ENCODE peak calls at places on chromosomes 16 and 17, in ten cellular contexts. J, Q, G, C, N, Z, E, B, P and K are unnamed samples. For H3K27me3, the result is how much of the 10 kb centered on the place peaks cover.

GRCh38 chr17:26963163-26963503 is 330.8 kb upstream of the WSB1 start:
- DNase-seq in P (no peak), Z (no peak), C (no peak), Q (no peak), E (no peak), G (no peak), N (no peak), J (no peak), B (no peak), K (no peak)

GRCh38 chr16:88074041-88074440 is 122.8 kb downstream of the BANP start:
- DNase-seq in E (no peak), C (no peak), N (no peak), Z (no peak), J (no peak), B (no peak), P (no peak), G (no peak), Q (no peak), K (no peak)

GRCh38 chr17:49646391-49647255 is 31.3 kb downstream of the SPOP start:
- DNase-seq in Q (no peak), C (no peak), P (peak), B (peak), J (peak), N (no peak), E (no peak), Z (peak), G (peak), K (peak)

GRCh38 chr17:1553354-1554266 is 9.0 kb downstream of the PITPNA start:
- DNase-seq in Q (no peak), B (no peak), J (no peak), P (no peak), E (no peak), G (no peak), Z (no peak), C (no peak), N (peak), K (no peak)

GRCh38 chr17:41972571-41973411 is 6.2 kb downstream of the CNP start:
- DNase-seq in C (no peak), N (no peak), E (peak), J (peak), Q (peak), Z (no peak), G (no peak), B (no peak), P (no peak), K (no peak)

GRCh38 chr16:351804-352520 is 561 bp downstream of the AXIN1 start:
- DNase-seq in Z (peak), E (peak), C (peak), N (peak), J (no peak), P (no peak), G (no peak), B (no peak), Q (peak), K (peak)

GRCh38 chr17:5042152-5043022 is 7.2 kb upstream of the SLC52A1 start:
- DNase-seq in Z (no peak), E (no peak), P (peak), N (no peak), B (no peak), C (peak), J (no peak), G (no peak), Q (no peak), K (no peak)

GRCh38 chr17:18851206-18851605 is 6.7 kb upstream of the PRPSAP2 start:
- DNase-seq in Z (no peak), B (no peak), C (no peak), E (no peak), J (peak), P (no peak), G (no peak), N (no peak), Q (no peak), K (peak)

GRCh38 chr17:35011671-35012216 is 31.4 kb downstream of the LIG3 start:
- DNase-seq in E (no peak), Z (no peak), C (no peak), P (no peak), Q (no peak), G (no peak), B (no peak), J (no peak), N (no peak), K (no peak)

DNA sequence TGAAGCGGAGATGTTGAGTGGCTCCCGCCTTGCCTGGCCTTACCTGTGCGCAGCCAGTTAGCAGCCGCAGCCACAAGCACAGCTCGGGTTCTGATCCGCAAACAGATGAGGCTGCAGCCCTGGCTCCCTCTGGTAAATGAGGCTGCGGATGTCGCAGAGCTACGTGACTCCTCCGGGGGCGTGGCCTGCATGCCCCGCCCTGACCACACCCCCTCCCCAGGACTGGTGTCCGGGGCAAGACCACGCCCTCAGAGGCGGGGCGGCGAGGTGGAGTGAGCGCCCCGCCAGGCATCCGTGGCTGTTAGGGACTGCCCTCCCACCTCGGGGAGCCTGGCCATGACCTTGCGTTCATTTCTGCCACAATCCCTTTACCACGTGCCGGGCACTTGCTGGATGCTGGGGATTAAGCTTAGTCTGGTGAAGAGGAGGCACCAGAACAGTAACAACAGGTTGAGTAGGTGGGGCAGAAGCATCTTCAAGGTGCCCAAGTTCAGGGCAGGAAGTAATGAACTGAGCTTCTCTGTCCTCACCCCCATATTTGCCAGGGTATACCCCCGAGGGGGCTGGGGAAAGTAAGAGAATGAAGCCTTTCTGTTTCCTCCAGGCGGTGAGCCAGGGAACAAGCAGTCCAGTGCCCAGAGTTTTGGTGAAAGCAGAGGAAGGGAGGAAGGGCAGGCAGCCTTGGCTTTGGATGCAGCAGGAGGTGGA is at the start of gene ALDOC:
- DNase-seq in Q (peak), E (peak), C (peak), J (peak), G (peak), P (peak), Z (peak), B (peak), N (peak), K (peak)
- H3K4me3 ChIP-seq in Q (peak), E (peak), C (peak), J (no peak), G (peak), P (peak), Z (peak), B (peak), N (peak), K (no peak)

GRCh38 chr16:57510016-57510871 is 24.0 kb upstream of the DOK4 start:
- DNase-seq in G (no peak), B (no peak), Z (no peak), E (no peak), C (no peak), Q (no peak), N (peak), P (no peak), J (no peak), K (no peak)

GRCh38 chr16:57509231-57509923 is 23.1 kb upstream of the DOK4 start:
- DNase-seq in N (peak), G (no peak), Q (no peak), E (no peak), Z (no peak), P (no peak), B (no peak), C (no peak), J (no peak), K (no peak)

GRCh38 chr16:57505169-57505568 is 18.9 kb upstream of the DOK4 start:
- DNase-seq in Q (no peak), B (no peak), N (no peak), C (no peak), J (no peak), E (no peak), Z (no peak), P (no peak), G (no peak), K (no peak)

GRCh38 chr16:57508084-57508425 is 21.8 kb upstream of the DOK4 start:
- DNase-seq in B (no peak), P (no peak), E (no peak), G (no peak), Z (no peak), N (no peak), J (no peak), Q (no peak), C (no peak), K (no peak)

GRCh38 chr16:57507414-57508083 is 21.3 kb upstream of the DOK4 start:
- DNase-seq in Z (no peak), E (no peak), P (no peak), N (no peak), Q (no peak), C (no peak), B (no peak), J (no peak), G (no peak), K (no peak)
- H3K27me3 ChIP-seq in Z (under half), E (under half), P (under half), N (under half), Q (under half), C (under half), B (under half), J (under half), G (under half), K (under half)

GRCh38 chr17:37742762-37743611 is 1.9 kb downstream of the HNF1B start:
- DNase-seq in N (peak), P (no peak), Z (no peak), C (no peak), B (no peak), E (no peak), Q (no peak), G (no peak), J (peak), K (no peak)
- H3K4me3 ChIP-seq in N (peak), P (peak), Z (no peak), C (peak), B (peak), E (peak), Q (peak), G (peak), J (peak), K (peak)

GRCh38 chr17:79399610-79400144 is 211.2 kb downstream of the RBFOX3 start:
- DNase-seq in C (no peak), B (no peak), P (no peak), J (no peak), Q (no peak), G (no peak), E (no peak), Z (no peak), N (no peak), K (no peak)
- H3K27me3 ChIP-seq in C (under half), B (under half), P (under half), J (half or more), Q (half or more), G (half or more), E (half or more), Z (under half), N (half or more), K (half or more)

GRCh38 chr17:63837962-63838585 is 4.4 kb downstream of the SMARCD2 start:
- DNase-seq in P (no peak), N (no peak), Q (no peak), B (no peak), G (no peak), J (no peak), C (no peak), Z (no peak), E (no peak), K (no peak)
- H3K4me3 ChIP-seq in P (no peak), N (no peak), Q (no peak), B (no peak), G (no peak), J (no peak), C (no peak), Z (no peak), E (peak), K (no peak)

DNA sequence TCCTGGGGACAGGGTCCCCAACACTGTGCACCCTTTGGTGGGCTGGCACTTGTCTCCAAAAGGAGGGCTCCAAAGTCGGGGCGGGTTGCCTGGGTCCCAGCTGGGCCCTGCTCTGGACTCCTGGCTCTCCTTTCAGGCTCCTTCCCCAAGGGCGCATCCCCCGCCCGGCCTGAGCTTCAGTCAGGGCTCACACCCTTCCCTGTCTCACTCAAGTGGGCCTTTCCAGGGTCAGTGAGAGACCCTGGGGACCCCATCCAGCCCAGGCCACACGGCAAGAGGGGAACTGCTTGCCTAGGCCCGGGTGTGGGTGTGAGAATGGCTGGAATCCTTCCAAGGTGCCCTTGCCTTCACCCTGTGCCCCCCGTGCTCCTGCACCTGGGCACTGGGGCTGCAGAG is 41.8 kb upstream of the SLC38A10 start:
- DNase-seq in C (no peak), B (no peak), Z (no peak), G (no peak), J (no peak), E (no peak), P (no peak), N (no peak), Q (no peak), K (no peak)
- H3K27me3 ChIP-seq in C (under half), B (under half), Z (under half), G (under half), J (under half), E (under half), P (under half), N (under half), Q (under half), K (under half)

GRCh38 chr17:63001689-63002394 is 35.8 kb downstream of the TANC2 start:
- DNase-seq in Z (no peak), P (peak), B (no peak), J (peak), C (no peak), N (no peak), G (no peak), Q (no peak), E (no peak), K (no peak)
- H3K4me3 ChIP-seq in Z (no peak), P (no peak), B (no peak), J (no peak), C (no peak), N (no peak), G (no peak), Q (no peak), E (no peak), K (no peak)